ENCODE peak calls at places on chromosomes 6 and 20, in nine cellular contexts. One of them, this sample, is unnamed.

GRCh38 chr6:139436521-139437348 is 62.3 kb upstream of the CITED2 start:
- DNase-seq in stomach: no peak
- DNase-seq in tibial nerve: no peak
- DNase-seq in sigmoid colon: no peak
- DNase-seq in A549: no peak
- DNase-seq in ovary: no peak
- DNase-seq in K562: no peak
- DNase-seq in suprapubic skin: no peak
- DNase-seq in transverse colon: no peak
- DNase-seq in this sample: no peak

GRCh38 chr6:136378888-136379287 is 89.2 kb upstream of the BCLAF1 start:
- DNase-seq in stomach: no peak
- DNase-seq in tibial nerve: no peak
- DNase-seq in sigmoid colon: no peak
- DNase-seq in A549: no peak
- DNase-seq in ovary: no peak
- DNase-seq in K562: no peak
- DNase-seq in suprapubic skin: no peak
- DNase-seq in transverse colon: no peak
- DNase-seq in this sample: no peak

GRCh38 chr6:98787961-98788360 is 46.4 kb upstream of the POU3F2 start:
- DNase-seq in stomach: no peak
- DNase-seq in tibial nerve: no peak
- DNase-seq in sigmoid colon: no peak
- DNase-seq in A549: no peak
- DNase-seq in ovary: no peak
- DNase-seq in K562: no peak
- DNase-seq in suprapubic skin: no peak
- DNase-seq in transverse colon: no peak
- DNase-seq in this sample: no peak

GRCh38 chr6:1620504-1621327 is 11.0 kb downstream of the FOXC1 start:
- DNase-seq in stomach: no peak
- DNase-seq in tibial nerve: no peak
- DNase-seq in sigmoid colon: peak; percentile 52
- DNase-seq in A549: no peak
- DNase-seq in ovary: no peak
- DNase-seq in K562: no peak
- DNase-seq in suprapubic skin: peak; percentile 57
- DNase-seq in transverse colon: no peak
- DNase-seq in this sample: peak; percentile 79

GRCh38 chr6:153172815-153173214 is 41.7 kb upstream of the RGS17 start:
- DNase-seq in stomach: no peak
- DNase-seq in tibial nerve: no peak
- DNase-seq in sigmoid colon: no peak
- DNase-seq in A549: no peak
- DNase-seq in ovary: no peak
- DNase-seq in K562: no peak
- DNase-seq in suprapubic skin: no peak
- DNase-seq in transverse colon: no peak
- DNase-seq in this sample: no peak

GRCh38 chr20:64049060-64049886 is at the start of gene SOX18:
- DNase-seq in stomach: no peak
- DNase-seq in tibial nerve: no peak
- DNase-seq in sigmoid colon: no peak
- DNase-seq in A549: no peak
- DNase-seq in ovary: no peak
- DNase-seq in K562: peak; percentile 90
- DNase-seq in suprapubic skin: no peak
- DNase-seq in transverse colon: no peak
- DNase-seq in this sample: no peak

GRCh38 chr20:25586877-25587276 is 1.5 kb upstream of the NINL start:
- DNase-seq in stomach: no peak
- DNase-seq in tibial nerve: no peak
- DNase-seq in sigmoid colon: no peak
- DNase-seq in A549: no peak
- DNase-seq in ovary: no peak
- DNase-seq in K562: no peak
- DNase-seq in suprapubic skin: no peak
- DNase-seq in transverse colon: no peak
- DNase-seq in this sample: no peak

GRCh38 chr6:158185729-158186456 is 17.7 kb downstream of the GTF2H5 start:
- DNase-seq in stomach: no peak
- DNase-seq in tibial nerve: no peak
- DNase-seq in sigmoid colon: no peak
- DNase-seq in A549: no peak
- DNase-seq in ovary: no peak
- DNase-seq in K562: no peak
- DNase-seq in suprapubic skin: no peak
- DNase-seq in transverse colon: no peak
- DNase-seq in this sample: no peak

GRCh38 chr6:24996145-24996836 is 60.5 kb upstream of the RIPOR2 start:
- DNase-seq in stomach: no peak
- DNase-seq in tibial nerve: no peak
- DNase-seq in sigmoid colon: no peak
- DNase-seq in A549: no peak
- DNase-seq in ovary: no peak
- DNase-seq in K562: no peak
- DNase-seq in suprapubic skin: no peak
- DNase-seq in transverse colon: no peak
- DNase-seq in this sample: no peak

GRCh38 chr20:32363492-32363891 is 5.4 kb downstream of the ASXL1 start:
- DNase-seq in stomach: no peak
- DNase-seq in tibial nerve: no peak
- DNase-seq in sigmoid colon: no peak
- DNase-seq in A549: no peak
- DNase-seq in ovary: no peak
- DNase-seq in K562: no peak
- DNase-seq in suprapubic skin: no peak
- DNase-seq in transverse colon: no peak
- DNase-seq in this sample: no peak

GRCh38 chr6:11609324-11610071 is 71.9 kb downstream of the TMEM170B start:
- DNase-seq in stomach: no peak
- DNase-seq in tibial nerve: no peak
- DNase-seq in sigmoid colon: no peak
- DNase-seq in A549: peak; percentile 48
- DNase-seq in ovary: peak; percentile 63
- DNase-seq in K562: no peak
- DNase-seq in suprapubic skin: no peak
- DNase-seq in transverse colon: no peak
- DNase-seq in this sample: peak; percentile 31

GRCh38 chr6:168130168-168130651 is 51.2 kb upstream of the FRMD1 start:
- DNase-seq in stomach: peak; percentile 49
- DNase-seq in tibial nerve: no peak
- DNase-seq in sigmoid colon: peak; percentile 55
- DNase-seq in A549: no peak
- DNase-seq in ovary: no peak
- DNase-seq in K562: no peak
- DNase-seq in suprapubic skin: peak; percentile 28
- DNase-seq in transverse colon: no peak
- DNase-seq in this sample: no peak

GRCh38 chr6:34226731-34227586 is 9.7 kb upstream of the HMGA1 start:
- DNase-seq in stomach: no peak
- DNase-seq in tibial nerve: no peak
- DNase-seq in sigmoid colon: no peak
- DNase-seq in A549: no peak
- DNase-seq in ovary: no peak
- DNase-seq in K562: no peak
- DNase-seq in suprapubic skin: no peak
- DNase-seq in transverse colon: no peak
- DNase-seq in this sample: no peak

GRCh38 chr6:34226066-34226465 is 10.6 kb upstream of the HMGA1 start:
- DNase-seq in stomach: no peak
- DNase-seq in tibial nerve: no peak
- DNase-seq in sigmoid colon: no peak
- DNase-seq in A549: no peak
- DNase-seq in ovary: no peak
- DNase-seq in K562: no peak
- DNase-seq in suprapubic skin: no peak
- DNase-seq in transverse colon: no peak
- DNase-seq in this sample: no peak

GRCh38 chr6:34229877-34230276 is 6.8 kb upstream of the HMGA1 start:
- DNase-seq in stomach: no peak
- DNase-seq in tibial nerve: no peak
- DNase-seq in sigmoid colon: no peak
- DNase-seq in A549: no peak
- DNase-seq in ovary: no peak
- DNase-seq in K562: no peak
- DNase-seq in suprapubic skin: peak; percentile 15
- DNase-seq in transverse colon: no peak
- DNase-seq in this sample: no peak

GRCh38 chr6:34225551-34225950 is 11.1 kb upstream of the HMGA1 start:
- DNase-seq in stomach: no peak
- DNase-seq in tibial nerve: no peak
- DNase-seq in sigmoid colon: no peak
- DNase-seq in A549: no peak
- DNase-seq in ovary: no peak
- DNase-seq in K562: no peak
- DNase-seq in suprapubic skin: no peak
- DNase-seq in transverse colon: no peak
- DNase-seq in this sample: no peak

DNA sequence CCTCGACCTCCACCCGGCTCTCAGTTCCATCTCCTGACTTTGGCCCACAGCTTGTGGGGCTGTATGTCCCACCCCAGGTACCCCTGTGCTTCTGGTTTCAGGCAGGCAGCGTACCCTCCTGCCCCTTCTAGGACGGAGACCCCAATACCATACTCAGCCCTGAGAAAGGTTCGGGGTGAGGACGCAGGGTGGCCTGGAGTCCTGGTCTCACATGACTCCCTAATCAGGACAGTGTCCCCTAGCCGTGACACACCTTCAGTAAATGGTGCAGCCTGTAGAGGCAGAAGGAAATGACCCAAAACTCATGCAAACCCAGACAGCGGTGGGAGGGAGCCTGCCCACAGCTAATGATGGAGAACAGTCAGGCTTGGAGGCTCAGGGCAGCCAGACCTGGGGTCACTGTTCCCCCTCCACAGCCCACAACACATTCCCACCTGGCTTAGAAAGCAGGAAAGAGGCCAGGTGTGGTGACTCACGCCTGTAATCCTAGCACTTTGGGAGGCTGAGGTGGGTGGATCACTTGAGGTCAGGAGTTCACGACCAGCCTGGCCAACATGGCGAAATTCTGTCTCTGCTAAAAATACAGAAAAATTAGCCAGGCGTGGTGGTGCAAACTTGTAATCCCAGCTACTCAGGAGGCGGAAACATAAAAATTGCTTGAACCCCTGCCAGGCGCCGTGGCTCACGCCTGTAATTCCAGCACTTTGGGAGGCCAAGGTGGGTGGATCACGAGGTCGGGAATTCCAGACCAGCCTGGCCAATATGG is 8.8 kb upstream of the HMGA1 start:
- DNase-seq in stomach: no peak
- DNase-seq in tibial nerve: no peak
- DNase-seq in sigmoid colon: no peak
- DNase-seq in A549: no peak
- DNase-seq in ovary: no peak
- DNase-seq in K562: no peak
- DNase-seq in suprapubic skin: peak; percentile 57
- DNase-seq in transverse colon: no peak
- DNase-seq in this sample: no peak
- H3K4me1 ChIP-seq in stomach: peaks cover 12% of the 10 kb centered on the region
- H3K4me1 ChIP-seq in tibial nerve: peaks cover 10% of the 10 kb centered on the region
- H3K4me1 ChIP-seq in sigmoid colon: no peaks in the 10 kb centered on the region
- H3K4me1 ChIP-seq in A549: peaks cover 20% of the 10 kb centered on the region
- H3K4me1 ChIP-seq in ovary: peaks cover 6% of the 10 kb centered on the region
- H3K4me1 ChIP-seq in K562: peaks cover 45% of the 10 kb centered on the region
- H3K4me1 ChIP-seq in suprapubic skin: peaks cover 52% of the 10 kb centered on the region
- H3K4me1 ChIP-seq in transverse colon: peaks cover 13% of the 10 kb centered on the region
- H3K4me1 ChIP-seq in this sample: peaks cover 11% of the 10 kb centered on the region

GRCh38 chr6:30836957-30837356 is 47.4 kb upstream of the DDR1 start:
- DNase-seq in stomach: no peak
- DNase-seq in tibial nerve: no peak
- DNase-seq in sigmoid colon: no peak
- DNase-seq in A549: no peak
- DNase-seq in ovary: no peak
- DNase-seq in K562: no peak
- DNase-seq in suprapubic skin: no peak
- DNase-seq in transverse colon: no peak
- DNase-seq in this sample: no peak
- TF ChIP-seq EP300 in stomach: no peak
- TF ChIP-seq EP300 in tibial nerve: no peak
- TF ChIP-seq EP300 in sigmoid colon: no peak
- TF ChIP-seq EP300 in A549: no peak
- TF ChIP-seq EP300 in ovary: no peak
- TF ChIP-seq EP300 in K562: no peak
- TF ChIP-seq EP300 in suprapubic skin: no peak
- TF ChIP-seq EP300 in transverse colon: no peak
- TF ChIP-seq EP300 in this sample: no peak

GRCh38 chr20:60203451-60203850 is 245.2 kb downstream of the CDH26 start:
- DNase-seq in stomach: no peak
- DNase-seq in tibial nerve: no peak
- DNase-seq in sigmoid colon: no peak
- DNase-seq in A549: no peak
- DNase-seq in ovary: no peak
- DNase-seq in K562: no peak
- DNase-seq in suprapubic skin: no peak
- DNase-seq in transverse colon: no peak
- DNase-seq in this sample: no peak

GRCh38 chr20:60206259-60206658 is 248.0 kb downstream of the CDH26 start:
- DNase-seq in stomach: no peak
- DNase-seq in tibial nerve: no peak
- DNase-seq in sigmoid colon: no peak
- DNase-seq in A549: peak; percentile 18
- DNase-seq in ovary: no peak
- DNase-seq in K562: peak; percentile 17
- DNase-seq in suprapubic skin: no peak
- DNase-seq in transverse colon: no peak
- DNase-seq in this sample: no peak

GRCh38 chr20:60202046-60202445 is 243.8 kb downstream of the CDH26 start:
- DNase-seq in stomach: no peak
- DNase-seq in tibial nerve: no peak
- DNase-seq in sigmoid colon: no peak
- DNase-seq in A549: no peak
- DNase-seq in ovary: no peak
- DNase-seq in K562: no peak
- DNase-seq in suprapubic skin: no peak
- DNase-seq in transverse colon: no peak
- DNase-seq in this sample: no peak

GRCh38 chr20:60201198-60201597 is 243.0 kb downstream of the CDH26 start:
- DNase-seq in stomach: no peak
- DNase-seq in tibial nerve: no peak
- DNase-seq in sigmoid colon: no peak
- DNase-seq in A549: no peak
- DNase-seq in ovary: no peak
- DNase-seq in K562: no peak
- DNase-seq in suprapubic skin: no peak
- DNase-seq in transverse colon: no peak
- DNase-seq in this sample: no peak

GRCh38 chr20:60204601-60205000 is 246.4 kb downstream of the CDH26 start:
- DNase-seq in stomach: no peak
- DNase-seq in tibial nerve: no peak
- DNase-seq in sigmoid colon: no peak
- DNase-seq in A549: no peak
- DNase-seq in ovary: no peak
- DNase-seq in K562: no peak
- DNase-seq in suprapubic skin: no peak
- DNase-seq in transverse colon: no peak
- DNase-seq in this sample: no peak
- H3K4me1 ChIP-seq in stomach: no peaks in the 10 kb centered on the region
- H3K4me1 ChIP-seq in tibial nerve: no peaks in the 10 kb centered on the region
- H3K4me1 ChIP-seq in sigmoid colon: no peaks in the 10 kb centered on the region
- H3K4me1 ChIP-seq in A549: no peaks in the 10 kb centered on the region
- H3K4me1 ChIP-seq in ovary: no peaks in the 10 kb centered on the region
- H3K4me1 ChIP-seq in K562: no peaks in the 10 kb centered on the region
- H3K4me1 ChIP-seq in suprapubic skin: no peaks in the 10 kb centered on the region
- H3K4me1 ChIP-seq in transverse colon: no peaks in the 10 kb centered on the region
- H3K4me1 ChIP-seq in this sample: no peaks in the 10 kb centered on the region

GRCh38 chr6:36752886-36753506 is 55.4 kb downstream of the RAB44 start:
- DNase-seq in stomach: no peak
- DNase-seq in tibial nerve: no peak
- DNase-seq in sigmoid colon: no peak
- DNase-seq in A549: no peak
- DNase-seq in ovary: no peak
- DNase-seq in K562: no peak
- DNase-seq in suprapubic skin: no peak
- DNase-seq in transverse colon: peak; percentile 75
- DNase-seq in this sample: peak; percentile 36
- TF ChIP-seq EP300 in stomach: no peak
- TF ChIP-seq EP300 in tibial nerve: no peak
- TF ChIP-seq EP300 in sigmoid colon: no peak
- TF ChIP-seq EP300 in A549: no peak
- TF ChIP-seq EP300 in ovary: no peak
- TF ChIP-seq EP300 in K562: no peak
- TF ChIP-seq EP300 in suprapubic skin: no peak
- TF ChIP-seq EP300 in transverse colon: no peak
- TF ChIP-seq EP300 in this sample: no peak